ENCODE peak calls at places on chromosomes 5 and 9, in four cellular contexts. G is AG04449, O is fibroblast of the aortic adventitia, X is ovary. B is an unnamed sample.

GRCh38 chr9:20941177-20941690 is 90.2 kb downstream of the HACD4 start:
- DNase-seq in O (peak; percentile 76), G (no peak), X (peak; percentile 31), B (peak; percentile 13)

GRCh38 chr9:16637938-16638337 is 232.5 kb downstream of the BNC2 start:
- DNase-seq in O (no peak), X (no peak), G (no peak), B (no peak)

GRCh38 chr9:95620296-95620695 is 103.5 kb upstream of the PTCH1 start:
- DNase-seq in O (no peak), X (no peak), G (no peak), B (no peak)

GRCh38 chr9:134811673-134812668 is 68.6 kb upstream of the FCN2 start:
- DNase-seq in X (no peak), G (peak; percentile 94), O (peak; percentile 81), B (no peak)

GRCh38 chr9:22114956-22115355 is 105.9 kb upstream of the CDKN2B start:
- DNase-seq in G (no peak), O (no peak), X (no peak), B (no peak)

GRCh38 chr9:99868845-99869244 is 37.6 kb upstream of the STX17 start:
- DNase-seq in X (no peak), O (no peak), G (no peak), B (no peak)

GRCh38 chr9:2808105-2808504 is 35.8 kb downstream of the PUM3 start:
- DNase-seq in X (no peak), G (no peak), O (no peak), B (no peak)

GRCh38 chr9:99274016-99274415 is 51.9 kb downstream of the SEC61B start:
- DNase-seq in O (no peak), G (no peak), X (no peak), B (no peak)

GRCh38 chr9:89714316-89714715 is 109.5 kb downstream of the GADD45G start:
- DNase-seq in O (no peak), G (no peak), X (no peak), B (no peak)

GRCh38 chr9:34555002-34555348 is 32.2 kb upstream of the ENHO start:
- DNase-seq in X (no peak), G (no peak), O (no peak), B (no peak)

GRCh38 chr9:78130004-78130403 is 98.4 kb upstream of the GNAQ start:
- DNase-seq in X (no peak), G (no peak), O (peak; percentile 66), B (no peak)

GRCh38 chr5:123211084-123211483 is 122.0 kb downstream of the PRDM6 start:
- DNase-seq in O (no peak), G (no peak), X (no peak), B (no peak)

DNA sequence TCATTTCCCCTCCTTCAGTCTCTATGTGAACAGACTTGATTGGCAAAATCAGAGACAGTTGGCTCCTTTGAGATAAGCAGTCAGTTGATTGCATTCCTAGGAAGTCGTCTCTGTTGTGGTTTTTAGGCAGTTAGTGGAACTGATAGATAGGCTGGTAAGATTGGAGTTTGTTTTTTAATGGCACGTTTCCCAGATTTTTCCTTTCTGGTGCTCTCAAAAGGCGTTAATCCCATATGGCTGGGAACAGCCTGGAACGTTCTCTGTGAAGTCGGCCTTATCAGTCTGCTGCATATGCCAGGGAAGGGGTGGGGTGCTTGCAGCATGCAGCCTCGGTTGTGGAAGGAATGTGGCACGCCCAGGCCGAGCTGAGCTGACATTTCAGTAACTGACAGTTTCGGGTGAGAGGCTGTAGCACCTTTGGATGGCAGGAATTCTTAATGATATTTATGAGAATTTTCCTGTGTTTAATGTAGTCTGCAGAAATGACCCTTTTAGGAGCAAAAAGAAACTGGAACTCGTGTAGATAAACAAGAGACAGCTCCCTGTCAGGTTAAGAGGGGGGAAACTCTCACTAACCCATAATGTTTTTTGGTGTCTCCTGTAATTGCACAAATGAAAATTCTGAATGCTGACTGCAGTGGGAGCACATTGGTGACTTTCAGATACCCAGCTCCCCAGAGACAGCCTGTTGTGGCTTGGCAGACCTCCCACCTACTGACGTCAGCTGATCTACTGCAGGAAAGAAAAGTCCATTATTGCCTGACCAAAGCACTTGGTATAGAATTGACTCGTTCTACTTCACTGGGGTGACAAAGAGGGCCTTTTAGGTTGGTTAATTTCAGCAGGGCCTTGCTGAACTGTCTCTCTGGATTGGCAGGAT is 6.3 kb downstream of the SPTAN1 start:
- DNase-seq in X (peak; percentile 73), O (peak; percentile 96), G (peak; percentile 58), B (peak; percentile 92)
- H3K4me3 ChIP-seq in X (no peak overlapping the region), O (peak overlapping the region; percentile 40), G (peak overlapping the region; percentile 43), B (peak overlapping the region; percentile 8)

GRCh38 chr5:89601880-89602279 is 718.9 kb upstream of the MEF2C start:
- DNase-seq in O (no peak), G (no peak), X (no peak), B (no peak)
- H3K4me3 ChIP-seq in O (no peak overlapping the region), G (no peak overlapping the region), X (no peak overlapping the region), B (no peak overlapping the region)

DNA sequence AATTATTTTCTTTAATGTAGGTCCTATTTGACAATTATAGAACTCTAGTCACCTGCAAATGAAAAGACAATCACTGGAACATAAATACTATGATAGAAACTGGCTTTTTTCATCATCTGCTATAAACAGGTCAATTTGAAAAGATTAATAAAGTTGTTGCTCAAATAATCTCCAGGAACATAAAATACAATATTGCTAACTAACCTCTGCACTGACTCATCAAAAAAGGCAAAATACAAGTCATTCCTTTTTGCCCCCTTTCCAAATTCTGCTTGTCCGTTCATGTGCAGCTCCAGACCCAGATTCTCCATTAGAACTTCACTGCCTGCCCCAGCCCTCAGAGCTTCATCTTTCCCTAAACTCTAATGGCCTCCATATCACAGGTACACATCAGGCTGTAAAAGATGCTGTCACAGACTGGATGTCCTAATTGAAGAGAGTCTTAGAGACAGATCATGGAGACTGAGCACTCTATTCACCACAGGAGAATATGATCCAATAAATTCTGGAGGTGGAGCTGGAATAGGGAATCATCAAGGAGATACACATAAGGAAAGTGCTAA is 1.6 kb downstream of the DCTN4 start:
- DNase-seq in X (no peak), G (no peak), O (no peak), B (no peak)
- H3K4me3 ChIP-seq in X (no peak overlapping the region), G (peak overlapping the region; percentile 84), O (peak overlapping the region; percentile 75), B (peak overlapping the region; percentile 78)

GRCh38 chr5:45696206-45696836 is at the start of gene HCN1:
- DNase-seq in O (peak; percentile 42), X (peak; percentile 63), G (no peak), B (peak; percentile 59)
- H3K4me3 ChIP-seq in O (no peak within 1 kb of the TSS), X (no peak within 1 kb of the TSS), G (no peak within 1 kb of the TSS), B (peak within 1 kb of the TSS; percentile 18)

GRCh38 chr5:43075319-43076293 is 35.5 kb upstream of the ANXA2R start:
- DNase-seq in X (no peak), O (peak; percentile 68), G (no peak), B (peak; percentile 40)
- H3K4me3 ChIP-seq in X (no peak overlapping the region), O (peak overlapping the region; percentile 15), G (no peak overlapping the region), B (no peak overlapping the region)

GRCh38 chr5:134437340-134438267 is 25.9 kb upstream of the CDKN2AIPNL start:
- DNase-seq in X (no peak), O (peak; percentile 84), G (no peak), B (no peak)

GRCh38 chr5:134440185-134440755 is 28.6 kb upstream of the CDKN2AIPNL start:
- DNase-seq in G (no peak), O (peak; percentile 18), X (no peak), B (no peak)

GRCh38 chr5:134438641-134439621 is 27.2 kb upstream of the CDKN2AIPNL start:
- DNase-seq in X (peak; percentile 83), O (peak; percentile 100), G (peak; percentile 94), B (peak; percentile 80)

GRCh38 chr5:134436523-134437339 is 25.1 kb upstream of the CDKN2AIPNL start:
- DNase-seq in O (peak; percentile 86), X (no peak), G (peak; percentile 90), B (peak; percentile 70)

GRCh38 chr5:134438268-134438622 is 26.6 kb upstream of the CDKN2AIPNL start:
- DNase-seq in X (no peak), G (peak; percentile 75), O (peak; percentile 97), B (no peak)
- H3K4me3 ChIP-seq in X (no peak overlapping the region), G (no peak overlapping the region), O (no peak overlapping the region), B (no peak overlapping the region)

DNA sequence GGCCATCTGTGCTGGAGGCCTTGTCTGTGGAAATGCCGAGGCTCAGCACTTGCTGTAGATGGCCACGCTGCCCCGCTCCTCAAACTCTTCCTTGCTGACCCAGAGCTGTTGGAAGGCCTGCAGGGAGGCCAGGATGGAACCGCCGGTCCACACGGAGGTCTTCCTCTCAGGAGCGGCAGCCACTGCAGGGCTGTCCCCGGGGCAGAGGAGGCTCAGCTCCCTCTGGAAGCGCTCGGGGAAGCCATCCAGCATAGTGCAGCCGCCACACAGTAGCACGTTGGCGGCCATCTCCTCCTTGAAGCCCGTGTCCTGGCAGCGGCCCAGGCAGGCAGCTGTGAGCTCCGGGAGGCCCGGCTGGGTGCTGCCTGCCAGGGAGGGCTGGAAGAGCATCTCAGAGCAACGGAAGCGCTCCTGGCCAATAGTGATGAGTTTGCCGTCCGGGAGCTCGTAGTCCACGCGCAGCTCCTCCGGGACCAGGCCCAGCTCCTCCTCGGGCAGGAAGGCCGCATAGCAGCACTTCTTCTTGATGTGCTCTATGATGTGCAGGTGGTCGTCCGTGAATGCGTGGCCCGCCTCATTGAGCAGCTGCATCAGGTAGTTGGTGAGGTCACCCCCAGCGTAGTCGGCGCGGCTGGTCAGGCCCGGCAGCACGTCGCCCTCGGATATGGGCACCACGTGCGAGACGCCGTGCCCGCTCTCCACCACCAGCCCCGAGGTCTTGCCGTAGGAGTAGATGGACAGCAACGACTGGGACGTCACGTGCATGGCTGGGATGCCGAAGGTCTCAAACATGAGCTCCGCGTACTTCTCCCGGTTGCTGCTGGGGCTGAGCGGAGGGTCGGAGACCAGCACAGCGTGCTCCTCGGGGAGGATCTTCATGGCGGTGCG is 901 bp downstream of the ACTL7B start:
- DNase-seq in O (no peak), G (no peak), X (no peak), B (no peak)
- H3K4me3 ChIP-seq in O (no peak overlapping the region), G (no peak overlapping the region), X (no peak overlapping the region), B (no peak overlapping the region)

GRCh38 chr9:5481744-5482027 is 28.6 kb upstream of the PDCD1LG2 start:
- DNase-seq in X (no peak), O (no peak), G (no peak), B (no peak)
- H3K4me3 ChIP-seq in X (no peak overlapping the region), O (no peak overlapping the region), G (no peak overlapping the region), B (no peak overlapping the region)

DNA sequence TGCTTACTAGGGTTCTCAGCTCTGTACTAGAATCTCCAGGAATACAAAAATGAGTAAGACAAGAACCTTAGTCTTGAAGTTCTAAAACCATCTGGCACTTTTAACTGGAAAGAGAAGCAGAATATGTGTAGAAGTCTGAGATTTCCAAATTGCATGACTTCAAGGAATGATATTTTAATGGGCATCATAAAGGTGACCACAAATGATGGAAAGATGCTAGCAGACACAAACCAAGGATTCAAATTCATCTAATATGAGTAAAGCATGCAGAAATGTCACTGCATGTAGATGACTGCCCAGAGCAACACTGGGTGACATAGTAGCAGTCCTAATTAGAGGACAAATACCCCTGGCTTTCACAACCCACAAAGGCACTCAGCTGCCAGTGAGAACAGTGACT is 117.2 kb downstream of the RPS23 start:
- DNase-seq in O (no peak), X (no peak), G (no peak), B (no peak)
- H3K4me3 ChIP-seq in O (no peak overlapping the region), X (no peak overlapping the region), G (no peak overlapping the region), B (no peak overlapping the region)

B was measured in heart right ventricle.